ENCODE peak calls at places on chromosome 7, in four cellular contexts. C is stomach, T is hepatocyte, J is aorta. Z is an unnamed sample.

GRCh38 chr7:27148031-27148775 is 629 bp upstream of the HOXA6 start:
- DNase-seq in J (no peak), T (no peak), C (no peak), Z (peak; percentile 72)

GRCh38 chr7:47418910-47419309 is 163.0 kb downstream of the TNS3 start:
- DNase-seq in T (no peak), C (no peak), J (no peak), Z (no peak)

GRCh38 chr7:125423444-125424155 is 494.0 kb upstream of the POT1 start:
- DNase-seq in C (no peak), J (no peak), T (no peak), Z (no peak)

GRCh38 chr7:30321089-30321991 is 36.9 kb downstream of the ZNRF2 start:
- DNase-seq in C (no peak), T (no peak), J (no peak), Z (no peak)

GRCh38 chr7:7596156-7596555 is 29.5 kb downstream of the MIOS start:
- DNase-seq in T (no peak), C (no peak), J (no peak), Z (peak; percentile 61)

GRCh38 chr7:157519798-157520244 is 183.0 kb downstream of the DNAJB6 start:
- DNase-seq in C (peak; percentile 20), J (no peak), T (no peak), Z (peak; percentile 13)

GRCh38 chr7:105389090-105389650 is 449 bp upstream of the SRPK2 start:
- DNase-seq in C (peak; percentile 57), T (peak; percentile 73), J (peak; percentile 71), Z (peak; percentile 73)

GRCh38 chr7:80324032-80324431 is 187.8 kb downstream of the GNAT3 start:
- DNase-seq in T (no peak), J (no peak), C (no peak), Z (no peak)

GRCh38 chr7:74183653-74184450 is 9.7 kb downstream of the EIF4H start:
- DNase-seq in T (no peak), C (no peak), J (no peak), Z (no peak)

GRCh38 chr7:155764432-155764798 is 47.8 kb downstream of the SHH start:
- DNase-seq in T (no peak), C (no peak), J (no peak), Z (no peak)

GRCh38 chr7:57867884-57868701 is 418.1 kb downstream of the ZNF716 start:
- DNase-seq in T (no peak), C (no peak), J (no peak), Z (peak; percentile 30)

GRCh38 chr7:34058791-34059550 is 153.6 kb downstream of the BMPER start:
- DNase-seq in C (no peak), T (no peak), J (no peak), Z (no peak)

GRCh38 chr7:2701406-2701805 is 13.4 kb downstream of the AMZ1 start:
- DNase-seq in C (no peak), T (no peak), J (no peak), Z (no peak)

GRCh38 chr7:7595451-7595850 is 28.8 kb downstream of the MIOS start:
- DNase-seq in C (no peak), T (peak; percentile 13), J (no peak), Z (no peak)

GRCh38 chr7:2040201-2040892 is 192.4 kb downstream of the MAD1L1 start:
- DNase-seq in C (no peak), J (peak; percentile 18), T (no peak), Z (no peak)

GRCh38 chr7:123154231-123154860 is 45.4 kb downstream of the SLC13A1 start:
- DNase-seq in J (peak; percentile 57), C (peak; percentile 80), T (peak; percentile 89), Z (peak; percentile 85)

GRCh38 chr7:3605222-3605621 is 304.2 kb downstream of the SDK1 start:
- DNase-seq in C (no peak), T (no peak), J (no peak), Z (no peak)

GRCh38 chr7:25862993-25863726 is 288.8 kb upstream of the NFE2L3 start:
- DNase-seq in C (no peak), J (no peak), T (no peak), Z (no peak)

GRCh38 chr7:28686418-28686800 is 271.7 kb downstream of the TRIL start:
- DNase-seq in T (peak; percentile 69), C (no peak), J (no peak), Z (no peak)

GRCh38 chr7:45178241-45179225 is 20.9 kb downstream of the RAMP3 start:
- DNase-seq in C (no peak), J (peak; percentile 6), T (no peak), Z (peak; percentile 37)

GRCh38 chr7:143422033-143422432 is 13.4 kb upstream of the EPHA1 start:
- DNase-seq in T (no peak), J (no peak), C (no peak), Z (no peak)

GRCh38 chr7:22319424-22320403 is 37.2 kb downstream of the RAPGEF5 start:
- DNase-seq in C (no peak), T (no peak), J (no peak), Z (no peak)

GRCh38 chr7:67791918-67792317 is 795.3 kb downstream of the TYW1 start:
- DNase-seq in T (no peak), J (no peak), C (no peak), Z (no peak)

GRCh38 chr7:134625571-134625970 is 21.1 kb upstream of the BPGM start:
- DNase-seq in T (no peak), J (no peak), C (no peak), Z (no peak)

GRCh38 chr7:4667776-4668509 is 14.2 kb upstream of the FOXK1 start:
- DNase-seq in J (no peak), C (no peak), T (no peak), Z (no peak)

GRCh38 chr7:1931248-1931950 is 261.3 kb downstream of the ELFN1 start:
- DNase-seq in T (no peak), J (no peak), C (no peak), Z (no peak)

GRCh38 chr7:95501261-95501816 is 15.6 kb downstream of the ASB4 start:
- DNase-seq in C (no peak), J (no peak), T (no peak), Z (no peak)

GRCh38 chr7:33701189-33701740 is 204.1 kb upstream of the BMPER start:
- DNase-seq in T (no peak), J (no peak), C (no peak), Z (no peak)

GRCh38 chr7:18530224-18531179 is 35.0 kb downstream of the HDAC9 start:
- DNase-seq in C (no peak), T (no peak), J (no peak), Z (no peak)

GRCh38 chr7:44415047-44415446 is 75.4 kb downstream of the NUDCD3 start:
- DNase-seq in J (no peak), C (no peak), T (no peak), Z (no peak)

GRCh38 chr7:157650131-157650631 is 313.4 kb downstream of the DNAJB6 start:
- DNase-seq in J (no peak), T (no peak), C (no peak), Z (no peak)

GRCh38 chr7:39621784-39622411 is 1.5 kb upstream of the RALA start:
- DNase-seq in T (no peak), J (no peak), C (no peak), Z (no peak)

GRCh38 chr7:64599341-64599740 is 36.5 kb upstream of the ZNF680 start:
- DNase-seq in C (no peak), J (no peak), T (no peak), Z (no peak)

GRCh38 chr7:90271753-90272152 is 26.8 kb downstream of the CFAP69 start:
- DNase-seq in C (no peak), T (no peak), J (no peak), Z (no peak)

GRCh38 chr7:36879021-36879420 is 154.7 kb upstream of the AOAH start:
- DNase-seq in C (no peak), J (no peak), T (no peak), Z (no peak)

GRCh38 chr7:66847879-66848810 is 72.9 kb upstream of the TMEM248 start:
- DNase-seq in J (no peak), C (no peak), T (peak; percentile 55), Z (no peak)

DNA sequence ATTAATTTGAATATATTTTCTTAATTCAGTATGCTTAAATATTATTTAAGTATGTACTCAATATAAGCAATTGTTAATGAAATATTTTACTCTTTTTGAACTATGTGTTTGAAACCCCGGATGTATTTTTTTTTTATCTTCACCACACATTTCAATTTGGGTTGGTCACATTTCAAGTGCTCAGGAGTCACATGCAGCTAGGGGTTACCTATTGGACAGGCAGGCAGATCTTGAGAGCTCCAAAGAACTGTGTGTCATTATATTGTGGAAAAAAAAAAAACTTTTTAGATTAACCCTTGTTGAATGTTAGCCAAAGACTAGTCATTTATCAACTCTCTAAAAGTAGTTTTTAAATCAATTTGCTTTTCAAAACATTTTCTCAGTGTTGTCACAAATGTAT is 37.2 kb downstream of the IKZF1 start:
- DNase-seq in T (no peak), C (no peak), J (no peak), Z (no peak)
- H3K27ac ChIP-seq in T (no peak overlapping the region), C (no peak overlapping the region), J (no peak overlapping the region), Z (peak overlapping the region; percentile 67)

GRCh38 chr7:133052357-133052756 is 29.5 kb downstream of the CHCHD3 start:
- DNase-seq in C (no peak), J (no peak), T (no peak), Z (no peak)
- H3K27ac ChIP-seq in C (no peak overlapping the region), J (peak overlapping the region; percentile 97), T (no peak overlapping the region), Z (no peak overlapping the region)

GRCh38 chr7:149654588-149654987 is 118.8 kb downstream of the ZNF467 start:
- DNase-seq in J (no peak), T (no peak), C (no peak), Z (no peak)
- H3K27ac ChIP-seq in J (no peak overlapping the region), T (no peak overlapping the region), C (no peak overlapping the region), Z (no peak overlapping the region)

GRCh38 chr7:664402-664775 is 62.1 kb upstream of the DNAAF5 start:
- DNase-seq in J (no peak), T (no peak), C (no peak), Z (no peak)

GRCh38 chr7:665251-665650 is 61.2 kb upstream of the DNAAF5 start:
- DNase-seq in J (no peak), C (no peak), T (peak; percentile 37), Z (no peak)

GRCh38 chr7:668139-668871 is 58.2 kb upstream of the DNAAF5 start:
- DNase-seq in J (no peak), C (no peak), T (peak; percentile 60), Z (peak; percentile 30)

GRCh38 chr7:665751-666453 is 60.6 kb upstream of the DNAAF5 start:
- DNase-seq in C (no peak), J (no peak), T (no peak), Z (no peak)

DNA sequence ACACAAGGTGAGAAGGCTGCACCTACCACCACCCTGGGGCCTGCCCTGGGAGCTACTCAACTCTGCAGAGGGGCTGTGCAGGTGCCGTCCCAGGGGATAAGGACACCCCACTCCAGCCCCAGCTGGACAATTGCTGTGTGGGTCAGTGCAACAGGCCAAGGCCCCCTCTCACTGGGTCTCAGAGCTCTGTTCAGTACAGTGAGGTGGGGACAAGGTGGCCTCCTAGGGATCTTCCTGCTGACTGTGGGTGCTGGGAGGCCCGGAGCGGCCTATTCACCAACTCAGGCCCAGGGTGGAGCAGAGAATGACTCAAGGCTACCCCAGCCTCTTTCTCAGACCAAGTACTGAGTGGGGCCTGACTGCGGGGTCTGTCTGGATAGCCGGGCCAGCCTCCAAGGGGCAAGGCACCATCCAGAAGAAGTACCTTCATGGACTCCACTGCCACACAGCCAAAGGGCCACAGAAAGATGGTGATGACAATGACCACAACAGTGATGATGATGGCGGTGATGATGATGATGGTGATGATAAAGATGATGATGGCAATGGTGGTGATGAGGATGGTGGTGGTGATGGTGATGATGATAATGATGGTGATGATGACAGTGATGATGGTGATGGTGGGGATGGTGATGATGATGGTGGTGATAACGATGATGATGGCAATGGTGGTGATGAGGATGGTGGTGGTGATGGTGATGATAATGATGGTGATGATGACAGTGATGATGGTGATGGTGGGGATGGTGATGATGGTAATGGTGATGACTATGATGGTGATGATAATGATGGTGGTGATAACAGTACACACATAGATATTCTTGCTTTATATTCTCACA is 59.8 kb upstream of the DNAAF5 start:
- DNase-seq in C (no peak), J (no peak), T (no peak), Z (no peak)
- H3K27ac ChIP-seq in C (no peak overlapping the region), J (no peak overlapping the region), T (no peak overlapping the region), Z (no peak overlapping the region)

Z was measured in Peyer's patch.